ENCODE peak calls at places on chromosomes 3 and 15, in four cellular contexts. N is K562, M is WTC11, F is SK-N-SH. P is an unnamed sample.
A peak's percentile ranks its signal among the peaks of the same experiment; 100 is the strongest.

GRCh38 chr3:188046561-188047213 is 107.3 kb upstream of the LPP start:
- DNase-seq in N (no peak), M (no peak), F (no peak), P (no peak)

GRCh38 chr3:66498718-66499611 is 1.9 kb downstream of the LRIG1 start:
- DNase-seq in N (no peak), M (no peak), F (no peak), P (no peak)

GRCh38 chr3:177051419-177051818 is 145.9 kb downstream of the TBL1XR1 start:
- DNase-seq in N (no peak), M (no peak), F (peak; percentile 42), P (no peak)

GRCh38 chr3:133733226-133733625 is 13.0 kb upstream of the TF start:
- DNase-seq in N (no peak), M (no peak), F (no peak), P (no peak)

GRCh38 chr15:86611392-86612040 is 531.8 kb downstream of the AGBL1 start:
- DNase-seq in N (no peak), M (no peak), F (no peak), P (no peak)

GRCh38 chr3:114879059-114880031 is 267.7 kb downstream of the ZBTB20 start:
- DNase-seq in N (no peak), M (no peak), F (no peak), P (peak; percentile 40)

GRCh38 chr3:16290007-16290826 is 25.2 kb downstream of the OXNAD1 start:
- DNase-seq in N (peak; percentile 55), M (peak; percentile 51), F (peak; percentile 30), P (no peak)

GRCh38 chr15:99442268-99442897 is 123.4 kb upstream of the MEF2A start:
- DNase-seq in N (no peak), M (no peak), F (peak; percentile 31), P (no peak)

GRCh38 chr3:179558742-179559364 is 3.9 kb upstream of the ACTL6A start:
- DNase-seq in N (peak; percentile 38), M (peak; percentile 73), F (peak; percentile 82), P (peak; percentile 12)

GRCh38 chr3:13217736-13218540 is 144.7 kb upstream of the IQSEC1 start:
- DNase-seq in N (no peak), M (no peak), F (no peak), P (no peak)

GRCh38 chr3:43077261-43077660 is 28.6 kb downstream of the POMGNT2 start:
- DNase-seq in N (no peak), M (no peak), F (no peak), P (no peak)
- TF ChIP-seq USF1 in N (no peak), M (no peak), F (no peak), P (no peak)

DNA sequence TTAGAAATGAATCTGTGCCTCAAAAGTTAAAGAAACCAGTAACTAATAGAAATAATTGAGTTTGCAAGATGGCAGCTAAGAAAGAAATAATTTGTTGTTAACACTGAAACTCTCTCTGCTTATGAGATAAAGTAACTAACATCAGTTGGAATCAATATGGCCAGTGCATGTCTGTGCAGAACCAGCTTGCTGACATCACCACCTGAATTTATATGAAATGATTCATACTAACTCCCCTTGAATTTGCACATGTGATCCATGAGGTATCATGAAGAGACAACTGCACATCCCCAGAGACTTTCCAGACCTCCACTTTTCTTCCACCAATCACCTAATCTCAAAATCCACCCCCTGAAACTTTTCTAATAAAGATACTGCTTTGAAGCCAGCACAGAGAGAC is 10.3 kb upstream of the SLC25A38 start:
- DNase-seq in N (no peak), M (no peak), F (no peak), P (no peak)
- TF ChIP-seq USF1 in N (no peak), M (no peak), F (no peak), P (no peak)

GRCh38 chr3:152155246-152155645 is 113.5 kb upstream of the MBNL1 start:
- DNase-seq in N (no peak), M (no peak), F (no peak), P (no peak)
- TF ChIP-seq USF1 in N (no peak), M (no peak), F (no peak), P (no peak)

GRCh38 chr3:195821403-195822130 is 9.8 kb upstream of the MUC4 start:
- DNase-seq in N (no peak), M (no peak), F (no peak), P (no peak)
- TF ChIP-seq USF1 in N (no peak), M (no peak), F (no peak), P (no peak)

DNA sequence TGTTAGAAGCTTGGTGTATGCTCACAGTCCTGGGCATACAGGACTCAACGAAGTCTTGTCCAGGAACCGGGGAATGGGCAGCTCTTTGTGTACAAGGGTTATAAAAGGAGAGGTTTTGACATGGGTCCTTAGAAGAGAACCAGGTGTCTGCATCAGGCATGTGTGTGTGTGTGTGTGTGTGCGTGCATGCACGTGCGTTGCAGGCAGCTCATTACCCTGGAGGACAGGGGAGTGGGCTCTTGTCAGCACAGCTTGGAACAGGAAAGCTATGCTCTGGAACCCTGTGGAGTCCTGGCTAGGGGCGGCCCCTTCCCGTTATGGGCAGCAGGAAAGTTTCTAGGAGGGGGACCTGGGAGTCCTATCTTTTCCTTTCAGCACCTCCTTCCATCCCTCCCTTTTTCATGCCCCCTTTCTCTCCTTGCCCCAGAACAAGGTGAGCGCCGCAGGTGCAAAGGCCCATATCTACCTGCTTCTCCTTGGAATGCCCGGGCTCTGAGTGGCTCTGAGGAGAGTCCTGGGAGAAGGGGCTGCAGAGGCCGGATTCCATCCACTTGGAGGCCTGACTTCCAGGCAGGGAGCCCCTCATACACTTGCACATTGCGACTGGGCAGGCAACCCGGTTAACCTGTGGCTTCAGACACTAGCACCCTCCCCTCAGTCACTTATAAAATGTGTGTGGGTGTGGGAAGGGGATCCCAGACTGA is 33.9 kb upstream of the LCTL start:
- DNase-seq in N (no peak), M (no peak), F (no peak), P (no peak)
- TF ChIP-seq USF1 in N (no peak), M (no peak), F (no peak), P (no peak)

DNA sequence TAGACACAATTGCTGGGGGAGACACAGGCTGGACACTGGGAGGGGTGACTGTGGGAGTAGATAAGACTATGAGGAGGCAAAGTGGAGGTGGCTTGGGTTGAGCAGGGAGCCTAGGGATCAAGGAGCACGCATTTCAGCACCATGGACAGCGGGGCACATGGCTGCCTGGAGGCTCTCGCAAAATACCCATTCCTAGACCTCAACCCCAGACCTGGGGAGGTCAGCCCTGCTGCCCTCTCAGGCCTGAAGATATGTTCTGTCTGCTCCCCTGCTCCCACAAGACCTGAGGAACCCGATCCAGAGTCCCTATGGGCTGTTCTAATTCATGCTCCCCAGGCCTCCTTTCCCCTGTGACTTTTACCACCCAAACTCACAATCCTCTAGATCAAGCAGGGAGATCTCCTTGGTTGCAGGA is 16.0 kb upstream of the CPEB1 start:
- DNase-seq in N (peak; percentile 89), M (peak; percentile 84), F (no peak), P (no peak)
- TF ChIP-seq USF1 in N (peak; percentile 57), M (peak; percentile 76), F (no peak), P (peak; percentile 17)